ENCODE peak calls at places on chromosomes 7 and 10, in eight cellular contexts. One of them, this sample, is unnamed.

GRCh38 chr10:59244871-59245270 is 68.4 kb downstream of the PHYHIPL start:
- DNase-seq in tibial nerve: no peak
- DNase-seq in kidney epithelial cell: no peak
- DNase-seq in endothelial cell: no peak
- DNase-seq in HFFc6: no peak
- DNase-seq in WTC11: no peak
- DNase-seq in AG09309: no peak
- DNase-seq in fibroblast of the aortic adventitia: no peak
- DNase-seq in this sample: no peak

GRCh38 chr7:37081436-37081835 is 357.1 kb upstream of the AOAH start:
- DNase-seq in tibial nerve: no peak
- DNase-seq in kidney epithelial cell: no peak
- DNase-seq in endothelial cell: no peak
- DNase-seq in HFFc6: no peak
- DNase-seq in WTC11: no peak
- DNase-seq in AG09309: no peak
- DNase-seq in fibroblast of the aortic adventitia: no peak
- DNase-seq in this sample: no peak

GRCh38 chr10:106560925-106561640 is 603.4 kb downstream of the SORCS1 start:
- DNase-seq in tibial nerve: no peak
- DNase-seq in kidney epithelial cell: no peak
- DNase-seq in endothelial cell: no peak
- DNase-seq in HFFc6: peak
- DNase-seq in WTC11: no peak
- DNase-seq in AG09309: no peak
- DNase-seq in fibroblast of the aortic adventitia: peak
- DNase-seq in this sample: no peak

GRCh38 chr10:115001506-115002381 is 63.7 kb downstream of the TRUB1 start:
- DNase-seq in tibial nerve: no peak
- DNase-seq in kidney epithelial cell: no peak
- DNase-seq in endothelial cell: no peak
- DNase-seq in HFFc6: no peak
- DNase-seq in WTC11: no peak
- DNase-seq in AG09309: no peak
- DNase-seq in fibroblast of the aortic adventitia: peak
- DNase-seq in this sample: no peak

GRCh38 chr7:43516581-43517342 is 66.1 kb upstream of the STK17A start:
- DNase-seq in tibial nerve: no peak
- DNase-seq in kidney epithelial cell: no peak
- DNase-seq in endothelial cell: no peak
- DNase-seq in HFFc6: no peak
- DNase-seq in WTC11: no peak
- DNase-seq in AG09309: no peak
- DNase-seq in fibroblast of the aortic adventitia: no peak
- DNase-seq in this sample: peak

GRCh38 chr7:123580406-123581161 is 21.0 kb upstream of the ASB15 start:
- DNase-seq in tibial nerve: no peak
- DNase-seq in kidney epithelial cell: no peak
- DNase-seq in endothelial cell: no peak
- DNase-seq in HFFc6: peak
- DNase-seq in WTC11: no peak
- DNase-seq in AG09309: peak
- DNase-seq in fibroblast of the aortic adventitia: peak
- DNase-seq in this sample: peak

GRCh38 chr7:66013938-66014337 is 31.9 kb upstream of the GUSB start:
- DNase-seq in tibial nerve: no peak
- DNase-seq in kidney epithelial cell: no peak
- DNase-seq in endothelial cell: peak
- DNase-seq in HFFc6: peak
- DNase-seq in WTC11: peak
- DNase-seq in AG09309: peak
- DNase-seq in fibroblast of the aortic adventitia: peak
- DNase-seq in this sample: no peak

GRCh38 chr10:60414877-60415585 is 25.4 kb upstream of the ANK3 start:
- DNase-seq in tibial nerve: no peak
- DNase-seq in kidney epithelial cell: peak
- DNase-seq in endothelial cell: no peak
- DNase-seq in HFFc6: peak
- DNase-seq in WTC11: no peak
- DNase-seq in AG09309: peak
- DNase-seq in fibroblast of the aortic adventitia: peak
- DNase-seq in this sample: no peak

GRCh38 chr10:18140957-18141888 is 999 bp downstream of the CACNB2 start:
- DNase-seq in tibial nerve: no peak
- DNase-seq in kidney epithelial cell: no peak
- DNase-seq in endothelial cell: peak
- DNase-seq in HFFc6: no peak
- DNase-seq in WTC11: peak
- DNase-seq in AG09309: no peak
- DNase-seq in fibroblast of the aortic adventitia: peak
- DNase-seq in this sample: peak

GRCh38 chr10:109851595-109851994 is 71.7 kb downstream of the XPNPEP1 start:
- DNase-seq in tibial nerve: no peak
- DNase-seq in kidney epithelial cell: no peak
- DNase-seq in endothelial cell: no peak
- DNase-seq in HFFc6: no peak
- DNase-seq in WTC11: no peak
- DNase-seq in AG09309: no peak
- DNase-seq in fibroblast of the aortic adventitia: no peak
- DNase-seq in this sample: no peak

GRCh38 chr10:109855746-109856145 is 67.6 kb downstream of the XPNPEP1 start:
- DNase-seq in tibial nerve: no peak
- DNase-seq in kidney epithelial cell: no peak
- DNase-seq in endothelial cell: no peak
- DNase-seq in HFFc6: no peak
- DNase-seq in WTC11: no peak
- DNase-seq in AG09309: no peak
- DNase-seq in fibroblast of the aortic adventitia: no peak
- DNase-seq in this sample: no peak

GRCh38 chr10:109852004-109852717 is 71.2 kb downstream of the XPNPEP1 start:
- DNase-seq in tibial nerve: peak
- DNase-seq in kidney epithelial cell: peak
- DNase-seq in endothelial cell: peak
- DNase-seq in HFFc6: peak
- DNase-seq in WTC11: peak
- DNase-seq in AG09309: peak
- DNase-seq in fibroblast of the aortic adventitia: peak
- DNase-seq in this sample: peak

GRCh38 chr10:109853922-109854321 is 69.4 kb downstream of the XPNPEP1 start:
- DNase-seq in tibial nerve: no peak
- DNase-seq in kidney epithelial cell: no peak
- DNase-seq in endothelial cell: no peak
- DNase-seq in HFFc6: no peak
- DNase-seq in WTC11: no peak
- DNase-seq in AG09309: no peak
- DNase-seq in fibroblast of the aortic adventitia: no peak
- DNase-seq in this sample: no peak

GRCh38 chr10:109852718-109853037 is 70.6 kb downstream of the XPNPEP1 start:
- DNase-seq in tibial nerve: no peak
- DNase-seq in kidney epithelial cell: no peak
- DNase-seq in endothelial cell: no peak
- DNase-seq in HFFc6: no peak
- DNase-seq in WTC11: no peak
- DNase-seq in AG09309: no peak
- DNase-seq in fibroblast of the aortic adventitia: no peak
- DNase-seq in this sample: no peak
- TF ChIP-seq CTCF in tibial nerve: no peak
- TF ChIP-seq CTCF in kidney epithelial cell: no peak
- TF ChIP-seq CTCF in endothelial cell: peak
- TF ChIP-seq CTCF in HFFc6: peak
- TF ChIP-seq CTCF in WTC11: no peak
- TF ChIP-seq CTCF in AG09309: no peak
- TF ChIP-seq CTCF in fibroblast of the aortic adventitia: no peak
- TF ChIP-seq CTCF in this sample: no peak

DNA sequence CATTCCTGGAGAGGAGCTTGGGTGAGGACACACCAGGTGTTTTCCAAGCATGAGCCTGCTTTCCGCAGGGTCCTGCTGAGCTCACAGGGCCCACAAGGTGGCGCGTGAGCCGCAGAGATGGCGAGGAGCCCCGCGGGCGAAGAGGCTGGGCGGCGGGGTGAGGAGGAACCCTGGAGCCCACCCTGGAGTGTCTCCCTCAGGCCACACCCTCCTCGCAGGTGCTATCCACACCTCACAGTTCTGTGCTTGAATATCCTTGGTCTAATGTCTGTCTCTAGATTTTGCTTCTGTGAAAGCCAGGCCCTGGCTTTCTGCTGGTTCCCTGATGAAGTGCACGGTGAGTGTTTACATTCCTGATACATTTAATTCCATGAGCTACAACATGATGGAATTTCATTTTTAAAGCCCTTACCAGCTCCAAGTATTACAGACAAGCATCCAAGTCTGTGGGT is 433.6 kb downstream of the ACTR3B start:
- DNase-seq in tibial nerve: no peak
- DNase-seq in kidney epithelial cell: no peak
- DNase-seq in endothelial cell: peak
- DNase-seq in HFFc6: no peak
- DNase-seq in WTC11: peak
- DNase-seq in AG09309: no peak
- DNase-seq in fibroblast of the aortic adventitia: no peak
- DNase-seq in this sample: peak
- TF ChIP-seq CTCF in tibial nerve: peak
- TF ChIP-seq CTCF in kidney epithelial cell: peak
- TF ChIP-seq CTCF in endothelial cell: peak
- TF ChIP-seq CTCF in HFFc6: peak
- TF ChIP-seq CTCF in WTC11: peak
- TF ChIP-seq CTCF in AG09309: no peak
- TF ChIP-seq CTCF in fibroblast of the aortic adventitia: no peak
- TF ChIP-seq CTCF in this sample: peak

GRCh38 chr7:33050425-33051318 is 11.9 kb downstream of the NT5C3A start:
- DNase-seq in tibial nerve: no peak
- DNase-seq in kidney epithelial cell: no peak
- DNase-seq in endothelial cell: peak
- DNase-seq in HFFc6: peak
- DNase-seq in WTC11: no peak
- DNase-seq in AG09309: peak
- DNase-seq in fibroblast of the aortic adventitia: peak
- DNase-seq in this sample: peak
- TF ChIP-seq CTCF in tibial nerve: peak
- TF ChIP-seq CTCF in kidney epithelial cell: peak
- TF ChIP-seq CTCF in endothelial cell: peak
- TF ChIP-seq CTCF in HFFc6: peak
- TF ChIP-seq CTCF in WTC11: peak
- TF ChIP-seq CTCF in AG09309: peak
- TF ChIP-seq CTCF in fibroblast of the aortic adventitia: peak
- TF ChIP-seq CTCF in this sample: peak

DNA sequence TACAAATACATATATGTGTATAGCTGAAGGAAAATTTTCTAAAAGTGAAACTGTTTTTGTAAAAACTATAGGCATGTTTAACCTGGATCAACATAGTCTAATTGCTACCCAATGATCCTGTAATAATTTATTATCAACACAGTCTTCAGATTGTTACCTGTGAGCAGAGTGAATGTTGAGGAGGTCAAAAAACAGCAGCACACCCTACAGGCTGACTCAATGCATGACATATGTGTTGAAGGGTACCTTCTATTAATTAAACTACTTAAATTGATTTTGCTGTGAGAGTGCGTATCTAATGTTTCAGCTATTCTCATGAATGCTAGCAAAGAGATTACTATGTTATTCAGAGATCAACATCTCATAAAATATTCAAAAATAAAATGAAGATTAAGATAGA is 411.4 kb downstream of the TNS3 start:
- DNase-seq in tibial nerve: no peak
- DNase-seq in kidney epithelial cell: no peak
- DNase-seq in endothelial cell: no peak
- DNase-seq in HFFc6: no peak
- DNase-seq in WTC11: no peak
- DNase-seq in AG09309: no peak
- DNase-seq in fibroblast of the aortic adventitia: no peak
- DNase-seq in this sample: no peak
- TF ChIP-seq CTCF in tibial nerve: no peak
- TF ChIP-seq CTCF in kidney epithelial cell: peak
- TF ChIP-seq CTCF in endothelial cell: peak
- TF ChIP-seq CTCF in HFFc6: peak
- TF ChIP-seq CTCF in WTC11: peak
- TF ChIP-seq CTCF in AG09309: peak
- TF ChIP-seq CTCF in fibroblast of the aortic adventitia: peak
- TF ChIP-seq CTCF in this sample: peak

DNA sequence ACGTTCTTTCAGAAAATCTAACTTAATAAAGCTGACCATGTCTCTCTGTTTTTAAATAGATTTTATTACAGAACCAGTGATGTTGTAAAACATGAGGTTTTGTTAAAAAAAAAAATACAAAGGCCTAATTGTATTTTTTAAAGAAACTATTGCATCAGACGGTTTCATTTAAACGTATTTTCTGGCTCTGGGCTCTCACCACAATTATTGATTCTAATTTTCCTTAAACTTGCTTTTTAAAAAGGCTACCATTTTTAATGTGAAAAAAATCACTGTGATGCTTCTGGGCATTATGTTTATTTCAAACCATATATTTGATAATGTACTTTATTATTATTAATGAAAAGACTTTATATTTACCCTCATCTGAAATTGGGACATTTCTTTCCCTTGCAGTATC is 94.3 kb downstream of the CABCOCO1 start:
- DNase-seq in tibial nerve: no peak
- DNase-seq in kidney epithelial cell: no peak
- DNase-seq in endothelial cell: no peak
- DNase-seq in HFFc6: no peak
- DNase-seq in WTC11: no peak
- DNase-seq in AG09309: no peak
- DNase-seq in fibroblast of the aortic adventitia: no peak
- DNase-seq in this sample: no peak
- TF ChIP-seq CTCF in tibial nerve: no peak
- TF ChIP-seq CTCF in kidney epithelial cell: no peak
- TF ChIP-seq CTCF in endothelial cell: no peak
- TF ChIP-seq CTCF in HFFc6: no peak
- TF ChIP-seq CTCF in WTC11: no peak
- TF ChIP-seq CTCF in AG09309: no peak
- TF ChIP-seq CTCF in fibroblast of the aortic adventitia: no peak
- TF ChIP-seq CTCF in this sample: no peak

DNA sequence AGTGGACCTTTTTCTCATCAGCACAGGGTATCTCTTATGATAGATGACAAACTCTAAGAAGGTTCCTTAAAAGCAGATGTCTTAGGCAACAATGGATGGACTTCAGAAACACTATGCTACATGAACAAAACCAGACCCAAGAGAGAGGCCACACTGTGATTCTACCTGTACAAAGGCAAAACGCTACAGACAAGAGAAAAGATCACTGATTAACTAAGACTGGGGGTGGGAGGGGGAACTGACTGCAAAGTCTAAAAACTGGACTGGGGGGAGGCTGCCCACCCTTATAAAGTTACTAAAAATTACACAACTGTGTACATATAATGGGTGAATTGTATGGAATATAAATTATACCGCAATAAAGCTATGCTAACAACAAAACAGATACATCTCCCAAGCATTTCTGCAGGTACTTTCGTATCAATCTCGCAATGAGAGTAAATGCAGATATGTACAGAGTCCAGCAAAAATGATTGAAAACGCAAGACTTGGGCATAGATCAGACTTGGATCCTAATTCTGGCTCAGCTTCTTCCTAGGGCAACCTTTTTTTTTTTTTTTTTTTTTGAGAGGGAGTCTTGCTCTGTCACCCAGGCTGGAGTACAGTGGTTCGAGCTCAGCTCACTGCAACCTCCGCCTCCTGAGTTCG is 179.7 kb downstream of the FAM107B start:
- DNase-seq in tibial nerve: no peak
- DNase-seq in kidney epithelial cell: no peak
- DNase-seq in endothelial cell: no peak
- DNase-seq in HFFc6: no peak
- DNase-seq in WTC11: no peak
- DNase-seq in AG09309: no peak
- DNase-seq in fibroblast of the aortic adventitia: no peak
- DNase-seq in this sample: no peak
- TF ChIP-seq CTCF in tibial nerve: no peak
- TF ChIP-seq CTCF in kidney epithelial cell: no peak
- TF ChIP-seq CTCF in endothelial cell: no peak
- TF ChIP-seq CTCF in HFFc6: no peak
- TF ChIP-seq CTCF in WTC11: no peak
- TF ChIP-seq CTCF in AG09309: no peak
- TF ChIP-seq CTCF in fibroblast of the aortic adventitia: no peak
- TF ChIP-seq CTCF in this sample: no peak

GRCh38 chr7:118449797-118450196 is 225.3 kb downstream of the ANKRD7 start:
- DNase-seq in tibial nerve: no peak
- DNase-seq in kidney epithelial cell: no peak
- DNase-seq in endothelial cell: no peak
- DNase-seq in HFFc6: no peak
- DNase-seq in WTC11: no peak
- DNase-seq in AG09309: no peak
- DNase-seq in fibroblast of the aortic adventitia: no peak
- DNase-seq in this sample: no peak
- TF ChIP-seq CTCF in tibial nerve: no peak
- TF ChIP-seq CTCF in kidney epithelial cell: no peak
- TF ChIP-seq CTCF in endothelial cell: no peak
- TF ChIP-seq CTCF in HFFc6: no peak
- TF ChIP-seq CTCF in WTC11: no peak
- TF ChIP-seq CTCF in AG09309: no peak
- TF ChIP-seq CTCF in fibroblast of the aortic adventitia: no peak
- TF ChIP-seq CTCF in this sample: no peak

This sample was measured in GM13977.